ENCODE peak calls at places on chromosomes 7 and 10, in seven cellular contexts. One of them, this sample, is unnamed.

GRCh38 chr10:43057231-43057711 is 19.6 kb upstream of the RET start:
- DNase-seq in H1: no peak
- DNase-seq in cardiac fibroblast: no peak
- DNase-seq in astrocyte: no peak
- DNase-seq in fibroblast of pulmonary artery: no peak
- DNase-seq in GM13977: no peak
- DNase-seq in IMR-90: no peak
- DNase-seq in this sample: no peak

GRCh38 chr7:98810166-98810802 is 59.5 kb downstream of the TMEM130 start:
- DNase-seq in H1: no peak
- DNase-seq in cardiac fibroblast: no peak
- DNase-seq in astrocyte: peak
- DNase-seq in fibroblast of pulmonary artery: no peak
- DNase-seq in GM13977: no peak
- DNase-seq in IMR-90: no peak
- DNase-seq in this sample: no peak

GRCh38 chr7:1460757-1461639 is 1.7 kb upstream of the MICALL2 start:
- DNase-seq in H1: no peak
- DNase-seq in cardiac fibroblast: peak
- DNase-seq in astrocyte: peak
- DNase-seq in fibroblast of pulmonary artery: peak
- DNase-seq in GM13977: peak
- DNase-seq in IMR-90: peak
- DNase-seq in this sample: peak

GRCh38 chr10:112991888-112992491 is 41.9 kb downstream of the TCF7L2 start:
- DNase-seq in H1: no peak
- DNase-seq in cardiac fibroblast: no peak
- DNase-seq in astrocyte: no peak
- DNase-seq in fibroblast of pulmonary artery: no peak
- DNase-seq in GM13977: no peak
- DNase-seq in IMR-90: no peak
- DNase-seq in this sample: no peak

GRCh38 chr10:80407836-80408197 is 534 bp upstream of the PRXL2A start:
- DNase-seq in H1: no peak
- DNase-seq in cardiac fibroblast: no peak
- DNase-seq in astrocyte: peak
- DNase-seq in fibroblast of pulmonary artery: no peak
- DNase-seq in GM13977: no peak
- DNase-seq in IMR-90: no peak
- DNase-seq in this sample: no peak

GRCh38 chr7:100167912-100168323 is 499 bp downstream of the GAL3ST4 start:
- DNase-seq in H1: no peak
- DNase-seq in cardiac fibroblast: peak
- DNase-seq in astrocyte: no peak
- DNase-seq in fibroblast of pulmonary artery: no peak
- DNase-seq in GM13977: peak
- DNase-seq in IMR-90: no peak
- DNase-seq in this sample: peak

GRCh38 chr7:102412548-102412947 is 16.4 kb downstream of the PRKRIP1 start:
- DNase-seq in H1: no peak
- DNase-seq in cardiac fibroblast: peak
- DNase-seq in astrocyte: no peak
- DNase-seq in fibroblast of pulmonary artery: peak
- DNase-seq in GM13977: no peak
- DNase-seq in IMR-90: peak
- DNase-seq in this sample: peak

GRCh38 chr10:97022616-97023015 is 163.1 kb downstream of the SLIT1 start:
- DNase-seq in H1: no peak
- DNase-seq in cardiac fibroblast: no peak
- DNase-seq in astrocyte: no peak
- DNase-seq in fibroblast of pulmonary artery: no peak
- DNase-seq in GM13977: no peak
- DNase-seq in IMR-90: no peak
- DNase-seq in this sample: no peak

GRCh38 chr7:13904689-13905088 is 84.8 kb downstream of the ETV1 start:
- DNase-seq in H1: no peak
- DNase-seq in cardiac fibroblast: no peak
- DNase-seq in astrocyte: peak
- DNase-seq in fibroblast of pulmonary artery: peak
- DNase-seq in GM13977: no peak
- DNase-seq in IMR-90: peak
- DNase-seq in this sample: peak

GRCh38 chr7:7695418-7695817 is 23.0 kb downstream of the RPA3 start:
- DNase-seq in H1: no peak
- DNase-seq in cardiac fibroblast: no peak
- DNase-seq in astrocyte: peak
- DNase-seq in fibroblast of pulmonary artery: no peak
- DNase-seq in GM13977: no peak
- DNase-seq in IMR-90: no peak
- DNase-seq in this sample: peak

GRCh38 chr7:108836246-108836645 is 266.6 kb downstream of the DNAJB9 start:
- DNase-seq in H1: no peak
- DNase-seq in cardiac fibroblast: no peak
- DNase-seq in astrocyte: peak
- DNase-seq in fibroblast of pulmonary artery: no peak
- DNase-seq in GM13977: no peak
- DNase-seq in IMR-90: no peak
- DNase-seq in this sample: no peak

GRCh38 chr7:54839538-54840213 is 80.7 kb upstream of the SEC61G start:
- DNase-seq in H1: peak
- DNase-seq in cardiac fibroblast: peak
- DNase-seq in astrocyte: peak
- DNase-seq in fibroblast of pulmonary artery: peak
- DNase-seq in GM13977: no peak
- DNase-seq in IMR-90: peak
- DNase-seq in this sample: peak

GRCh38 chr7:42090806-42091205 is 146.2 kb downstream of the GLI3 start:
- DNase-seq in H1: no peak
- DNase-seq in cardiac fibroblast: no peak
- DNase-seq in astrocyte: no peak
- DNase-seq in fibroblast of pulmonary artery: no peak
- DNase-seq in GM13977: no peak
- DNase-seq in IMR-90: no peak
- DNase-seq in this sample: no peak

GRCh38 chr7:771241-772004 is 44.3 kb upstream of the PRKAR1B start:
- DNase-seq in H1: no peak
- DNase-seq in cardiac fibroblast: no peak
- DNase-seq in astrocyte: no peak
- DNase-seq in fibroblast of pulmonary artery: peak
- DNase-seq in GM13977: no peak
- DNase-seq in IMR-90: peak
- DNase-seq in this sample: peak

GRCh38 chr7:131424219-131424822 is 96.6 kb downstream of the MKLN1 start:
- DNase-seq in H1: no peak
- DNase-seq in cardiac fibroblast: peak
- DNase-seq in astrocyte: peak
- DNase-seq in fibroblast of pulmonary artery: peak
- DNase-seq in GM13977: peak
- DNase-seq in IMR-90: peak
- DNase-seq in this sample: peak

GRCh38 chr10:119267384-119267783 is 60.0 kb downstream of the GRK5 start:
- DNase-seq in H1: no peak
- DNase-seq in cardiac fibroblast: no peak
- DNase-seq in astrocyte: no peak
- DNase-seq in fibroblast of pulmonary artery: no peak
- DNase-seq in GM13977: no peak
- DNase-seq in IMR-90: no peak
- DNase-seq in this sample: no peak

GRCh38 chr7:134834689-134835462 is 55.4 kb downstream of the CALD1 start:
- DNase-seq in H1: no peak
- DNase-seq in cardiac fibroblast: peak
- DNase-seq in astrocyte: peak
- DNase-seq in fibroblast of pulmonary artery: peak
- DNase-seq in GM13977: no peak
- DNase-seq in IMR-90: peak
- DNase-seq in this sample: peak

GRCh38 chr7:155618708-155619633 is 25.5 kb upstream of the RBM33 start:
- DNase-seq in H1: no peak
- DNase-seq in cardiac fibroblast: peak
- DNase-seq in astrocyte: peak
- DNase-seq in fibroblast of pulmonary artery: no peak
- DNase-seq in GM13977: no peak
- DNase-seq in IMR-90: peak
- DNase-seq in this sample: no peak

GRCh38 chr10:112471878-112472487 is 25.0 kb downstream of the VTI1A start:
- DNase-seq in H1: no peak
- DNase-seq in cardiac fibroblast: peak
- DNase-seq in astrocyte: peak
- DNase-seq in fibroblast of pulmonary artery: peak
- DNase-seq in GM13977: peak
- DNase-seq in IMR-90: peak
- DNase-seq in this sample: peak

GRCh38 chr7:46759711-46760480 is 822.0 kb downstream of the TNS3 start:
- DNase-seq in H1: no peak
- DNase-seq in cardiac fibroblast: peak
- DNase-seq in astrocyte: peak
- DNase-seq in fibroblast of pulmonary artery: peak
- DNase-seq in GM13977: no peak
- DNase-seq in IMR-90: peak
- DNase-seq in this sample: peak

GRCh38 chr7:135718794-135719436 is 9.1 kb downstream of the SLC13A4 start:
- DNase-seq in H1: no peak
- DNase-seq in cardiac fibroblast: no peak
- DNase-seq in astrocyte: no peak
- DNase-seq in fibroblast of pulmonary artery: no peak
- DNase-seq in GM13977: no peak
- DNase-seq in IMR-90: no peak
- DNase-seq in this sample: no peak

GRCh38 chr10:119189811-119190282 is 11.2 kb upstream of the PRDX3 start:
- DNase-seq in H1: no peak
- DNase-seq in cardiac fibroblast: peak
- DNase-seq in astrocyte: peak
- DNase-seq in fibroblast of pulmonary artery: peak
- DNase-seq in GM13977: peak
- DNase-seq in IMR-90: peak
- DNase-seq in this sample: no peak

GRCh38 chr7:35849158-35849831 is 48.4 kb downstream of the SEPTIN7 start:
- DNase-seq in H1: no peak
- DNase-seq in cardiac fibroblast: peak
- DNase-seq in astrocyte: peak
- DNase-seq in fibroblast of pulmonary artery: peak
- DNase-seq in GM13977: no peak
- DNase-seq in IMR-90: peak
- DNase-seq in this sample: peak

GRCh38 chr10:88512599-88512998 is 70.5 kb downstream of the RNLS start:
- DNase-seq in H1: no peak
- DNase-seq in cardiac fibroblast: no peak
- DNase-seq in astrocyte: no peak
- DNase-seq in fibroblast of pulmonary artery: no peak
- DNase-seq in GM13977: no peak
- DNase-seq in IMR-90: no peak
- DNase-seq in this sample: no peak

DNA sequence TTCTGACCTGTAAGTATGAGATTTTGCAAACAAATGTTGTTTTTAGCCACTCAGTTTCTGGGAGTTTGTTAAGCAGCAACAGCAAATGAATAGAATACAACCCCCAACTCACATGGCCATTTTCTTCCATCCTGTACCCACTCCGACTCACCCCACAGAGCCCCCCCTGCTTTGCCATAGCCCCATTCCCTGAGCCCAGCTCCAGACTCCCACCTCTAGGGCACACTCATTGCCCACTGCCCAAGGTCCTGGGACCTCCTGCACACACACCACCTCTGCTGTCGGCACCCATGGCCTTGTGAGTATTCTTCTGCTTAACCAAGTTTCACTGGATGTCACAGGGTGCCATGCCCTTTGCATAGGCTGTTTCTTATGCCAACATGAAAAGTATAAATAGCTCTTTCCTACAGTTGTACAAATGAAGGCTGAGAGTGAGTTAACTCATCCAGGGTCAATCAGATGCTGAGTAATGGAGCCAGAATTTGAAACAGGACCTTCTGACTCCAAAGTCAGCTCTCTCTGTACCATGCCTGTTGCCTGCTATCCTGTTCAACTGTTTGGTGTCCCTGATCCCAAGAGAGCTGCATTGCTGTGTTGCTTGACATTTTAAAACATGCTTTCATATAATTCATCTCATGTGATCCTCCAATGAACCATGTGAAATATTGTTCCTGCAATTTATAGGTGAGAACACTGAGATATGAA is 367.8 kb upstream of the ZMIZ1 start:
- DNase-seq in H1: no peak
- DNase-seq in cardiac fibroblast: no peak
- DNase-seq in astrocyte: no peak
- DNase-seq in fibroblast of pulmonary artery: no peak
- DNase-seq in GM13977: no peak
- DNase-seq in IMR-90: peak
- DNase-seq in this sample: no peak
- TF ChIP-seq CTCF in H1: no peak
- TF ChIP-seq CTCF in cardiac fibroblast: no peak
- TF ChIP-seq CTCF in astrocyte: no peak
- TF ChIP-seq CTCF in fibroblast of pulmonary artery: no peak
- TF ChIP-seq CTCF in GM13977: no peak
- TF ChIP-seq CTCF in IMR-90: no peak
- TF ChIP-seq CTCF in this sample: no peak

DNA sequence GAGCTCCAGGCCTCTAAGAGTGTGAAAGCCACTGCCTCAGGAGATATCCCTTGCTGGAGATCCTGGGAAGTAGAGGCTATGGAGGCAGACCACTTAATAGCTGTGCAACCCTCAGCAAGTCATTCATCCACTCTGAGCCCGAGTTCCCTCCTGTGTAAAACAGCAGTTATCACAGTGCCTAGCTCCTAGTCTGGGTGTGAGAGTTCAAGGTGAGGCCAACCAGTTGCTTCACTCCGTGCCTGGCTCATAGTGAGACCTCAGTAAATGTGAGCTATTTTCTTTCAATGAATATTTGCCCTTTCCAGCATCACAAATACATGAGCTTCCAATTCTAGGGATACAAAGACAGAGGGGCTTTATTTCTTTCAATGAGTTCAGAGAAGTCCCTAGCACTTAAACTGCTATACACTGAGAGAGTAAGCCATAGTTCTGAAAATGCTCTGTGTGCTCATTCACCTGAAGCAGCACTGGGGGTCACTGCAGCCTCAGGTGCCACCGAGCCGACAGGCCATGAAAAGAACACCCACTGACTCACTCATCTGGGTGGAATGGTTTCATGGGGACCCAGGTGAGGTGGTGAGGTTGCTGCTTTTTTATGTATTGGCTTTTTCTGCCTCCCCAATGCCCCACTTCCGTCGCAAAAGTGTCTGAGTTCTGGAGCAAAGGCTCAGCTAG is 259.8 kb downstream of the KCNMA1 start:
- DNase-seq in H1: no peak
- DNase-seq in cardiac fibroblast: no peak
- DNase-seq in astrocyte: no peak
- DNase-seq in fibroblast of pulmonary artery: no peak
- DNase-seq in GM13977: no peak
- DNase-seq in IMR-90: no peak
- DNase-seq in this sample: no peak
- TF ChIP-seq CTCF in H1: peak
- TF ChIP-seq CTCF in cardiac fibroblast: no peak
- TF ChIP-seq CTCF in astrocyte: no peak
- TF ChIP-seq CTCF in fibroblast of pulmonary artery: no peak
- TF ChIP-seq CTCF in GM13977: no peak
- TF ChIP-seq CTCF in IMR-90: no peak
- TF ChIP-seq CTCF in this sample: no peak

GRCh38 chr10:13681528-13681927 is 94.8 kb downstream of the PRPF18 start:
- DNase-seq in H1: no peak
- DNase-seq in cardiac fibroblast: no peak
- DNase-seq in astrocyte: no peak
- DNase-seq in fibroblast of pulmonary artery: no peak
- DNase-seq in GM13977: no peak
- DNase-seq in IMR-90: no peak
- DNase-seq in this sample: no peak
- TF ChIP-seq CTCF in H1: no peak
- TF ChIP-seq CTCF in cardiac fibroblast: no peak
- TF ChIP-seq CTCF in astrocyte: no peak
- TF ChIP-seq CTCF in fibroblast of pulmonary artery: no peak
- TF ChIP-seq CTCF in GM13977: no peak
- TF ChIP-seq CTCF in IMR-90: no peak
- TF ChIP-seq CTCF in this sample: no peak

GRCh38 chr10:12484945-12485805 is 135.8 kb downstream of the CAMK1D start:
- DNase-seq in H1: peak
- DNase-seq in cardiac fibroblast: peak
- DNase-seq in astrocyte: no peak
- DNase-seq in fibroblast of pulmonary artery: no peak
- DNase-seq in GM13977: peak
- DNase-seq in IMR-90: no peak
- DNase-seq in this sample: no peak
- TF ChIP-seq CTCF in H1: peak
- TF ChIP-seq CTCF in cardiac fibroblast: no peak
- TF ChIP-seq CTCF in astrocyte: no peak
- TF ChIP-seq CTCF in fibroblast of pulmonary artery: no peak
- TF ChIP-seq CTCF in GM13977: peak
- TF ChIP-seq CTCF in IMR-90: no peak
- TF ChIP-seq CTCF in this sample: no peak

This sample was measured in AG10803.